ENCODE peak calls at places on chromosomes 11 and 22, in five cellular contexts. S, I, O, Y and Q are unnamed samples. For H3K4me1, the result is how much of the 10 kb centered on the place peaks cover.

GRCh38 chr11:2583605-2583958 is 116.2 kb downstream of the KCNQ1OT1 start:
- DNase-seq in S (peak), I (no peak), O (no peak), Y (no peak), Q (no peak)

GRCh38 chr11:79062814-79063762 is 377.7 kb downstream of the TENM4 start:
- DNase-seq in S (no peak), I (peak), O (peak), Y (peak), Q (no peak)

GRCh38 chr11:74905326-74905725 is 43.6 kb downstream of the XRRA1 start:
- DNase-seq in S (no peak), I (no peak), O (no peak), Y (no peak), Q (no peak)

GRCh38 chr11:73296501-73297230 is 11.4 kb upstream of the ARHGEF17 start:
- DNase-seq in S (peak), I (no peak), O (no peak), Y (no peak), Q (no peak)

GRCh38 chr11:12810497-12810896 is 136.3 kb downstream of the TEAD1 start:
- DNase-seq in S (no peak), I (peak), O (no peak), Y (no peak), Q (peak)

GRCh38 chr22:31935961-31936635 is 8.2 kb upstream of the YWHAH start:
- DNase-seq in S (no peak), I (no peak), O (no peak), Y (no peak), Q (no peak)

GRCh38 chr11:130121430-130121978 is 38.1 kb upstream of the ST14 start:
- DNase-seq in S (no peak), I (peak), O (peak), Y (no peak), Q (no peak)

GRCh38 chr11:18853086-18853720 is 61.6 kb upstream of the PTPN5 start:
- DNase-seq in S (no peak), I (peak), O (peak), Y (peak), Q (no peak)

GRCh38 chr22:32644252-32645100 is 157.0 kb upstream of the TIMP3 start:
- DNase-seq in S (no peak), I (peak), O (no peak), Y (no peak), Q (peak)

GRCh38 chr11:122853971-122854446 is 15.7 kb downstream of the CRTAM start:
- DNase-seq in S (no peak), I (peak), O (peak), Y (peak), Q (no peak)

GRCh38 chr11:32186118-32186517 is 95.2 kb downstream of the RCN1 start:
- DNase-seq in S (no peak), I (no peak), O (no peak), Y (no peak), Q (no peak)

GRCh38 chr22:35921777-35922176 is 106.8 kb downstream of the RBFOX2 start:
- DNase-seq in S (no peak), I (peak), O (peak), Y (peak), Q (no peak)

GRCh38 chr11:131491503-131491902 is 121.1 kb downstream of the NTM start:
- DNase-seq in S (no peak), I (peak), O (no peak), Y (no peak), Q (no peak)

GRCh38 chr11:10993186-10993585 is 135.3 kb upstream of the ZBED5 start:
- DNase-seq in S (no peak), I (peak), O (no peak), Y (no peak), Q (no peak)

GRCh38 chr22:29301716-29302401 is 4.6 kb upstream of the GAS2L1 start:
- DNase-seq in S (no peak), I (no peak), O (no peak), Y (no peak), Q (no peak)

GRCh38 chr11:12653729-12654128 is 20.5 kb upstream of the TEAD1 start:
- DNase-seq in S (no peak), I (no peak), O (no peak), Y (peak), Q (no peak)

GRCh38 chr11:99370557-99371200 is 349.9 kb downstream of the CNTN5 start:
- DNase-seq in S (no peak), I (peak), O (no peak), Y (peak), Q (peak)

GRCh38 chr11:2564008-2564530 is 119.3 kb downstream of the KCNQ1 start:
- DNase-seq in S (peak), I (no peak), O (no peak), Y (no peak), Q (no peak)

GRCh38 chr11:61011950-61012830 is 40.7 kb downstream of the CD6 start:
- DNase-seq in S (no peak), I (peak), O (no peak), Y (no peak), Q (no peak)

GRCh38 chr11:27385245-27385644 is 22.2 kb upstream of the CCDC34 start:
- DNase-seq in S (no peak), I (peak), O (no peak), Y (no peak), Q (peak)

GRCh38 chr11:44609028-44609782 is 43.7 kb downstream of the CD82 start:
- DNase-seq in S (no peak), I (no peak), O (no peak), Y (no peak), Q (no peak)

GRCh38 chr11:60831501-60832079 is 10.3 kb upstream of the CCDC86 start:
- DNase-seq in S (no peak), I (peak), O (no peak), Y (peak), Q (no peak)

GRCh38 chr11:61019818-61020405 is 48.4 kb downstream of the CD6 start:
- DNase-seq in S (no peak), I (no peak), O (no peak), Y (no peak), Q (no peak)

GRCh38 chr11:126467471-126467870 is 112.0 kb downstream of the ST3GAL4 start:
- DNase-seq in S (peak), I (no peak), O (no peak), Y (no peak), Q (peak)

GRCh38 chr11:2258501-2259465 is 11.6 kb downstream of the ASCL2 start:
- DNase-seq in S (peak), I (no peak), O (no peak), Y (no peak), Q (no peak)

GRCh38 chr11:70511345-70511744 is 113.0 kb downstream of the CTTN start:
- DNase-seq in S (no peak), I (no peak), O (no peak), Y (peak), Q (no peak)

GRCh38 chr11:10418259-10418949 is 36.7 kb upstream of the AMPD3 start:
- DNase-seq in S (no peak), I (peak), O (no peak), Y (peak), Q (no peak)

GRCh38 chr11:123544631-123545375 is 109.6 kb downstream of the SCN3B start:
- DNase-seq in S (no peak), I (no peak), O (no peak), Y (no peak), Q (no peak)

GRCh38 chr11:71977743-71978418 is 20.8 kb upstream of the IL18BP start:
- DNase-seq in S (no peak), I (peak), O (peak), Y (peak), Q (no peak)

DNA sequence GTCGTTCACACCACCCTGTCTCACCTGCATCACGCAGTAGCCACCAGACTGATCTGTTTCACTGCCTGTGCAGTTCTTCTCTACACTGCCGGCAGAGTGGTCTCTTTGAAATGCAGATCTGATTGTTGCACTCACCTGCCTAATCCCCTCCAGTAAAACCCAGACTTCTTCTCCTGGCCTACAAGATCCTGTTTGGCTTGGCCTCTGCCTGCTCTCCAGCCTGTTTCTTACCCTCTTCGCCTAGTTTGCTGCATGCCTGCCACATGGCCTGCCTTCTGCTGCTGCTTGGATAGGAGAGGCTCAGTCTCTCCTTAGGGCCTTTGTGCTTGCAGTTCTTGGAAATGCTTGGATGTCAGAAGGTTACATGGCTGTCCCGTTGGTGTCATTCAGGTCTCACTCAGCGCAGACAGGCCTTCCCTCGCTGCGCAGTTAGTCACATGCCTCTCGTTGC is 42.0 kb downstream of the PACS1 start:
- DNase-seq in S (no peak), I (no peak), O (no peak), Y (no peak), Q (no peak)
- H3K4me1 ChIP-seq in S (under half), I (under half), O (under half), Y (half or more), Q (under half)

DNA sequence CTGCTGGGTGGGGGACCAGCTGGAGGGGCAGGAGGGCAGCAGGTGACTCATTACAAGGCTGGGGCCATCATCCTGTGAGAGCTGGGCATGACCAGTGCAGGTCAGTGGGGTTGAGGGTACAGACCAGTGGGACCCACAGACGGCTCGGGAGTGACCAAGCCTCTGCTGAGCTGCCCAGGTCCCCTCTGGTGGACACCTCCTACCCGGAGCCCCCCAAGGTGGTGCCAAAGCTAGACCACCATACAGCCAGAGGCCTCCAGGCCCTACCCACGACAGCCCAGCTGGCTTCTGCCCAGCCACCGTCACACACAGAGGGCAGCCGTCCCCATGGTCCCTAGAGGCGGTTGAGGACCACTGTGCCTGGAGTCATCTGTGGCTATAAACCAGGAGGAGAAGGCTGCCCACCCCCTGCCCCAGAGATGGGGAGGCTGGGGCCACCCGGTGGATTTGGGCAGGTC is 695 bp downstream of the MYEOV start:
- DNase-seq in S (peak), I (no peak), O (no peak), Y (peak), Q (no peak)
- H3K4me3 ChIP-seq in S (no peak), I (no peak), O (peak), Y (peak), Q (no peak)

GRCh38 chr11:65482306-65482850 is 16.5 kb upstream of the MALAT1 start:
- DNase-seq in S (no peak), I (no peak), O (no peak), Y (no peak), Q (no peak)
- H3K4me1 ChIP-seq in S (under half), I (under half), O (half or more), Y (under half), Q (under half)

GRCh38 chr22:48649031-48649430 is 1178.6 kb downstream of the BRD1 start:
- DNase-seq in S (peak), I (no peak), O (no peak), Y (no peak), Q (peak)

GRCh38 chr22:48647051-48647450 is 1180.6 kb downstream of the BRD1 start:
- DNase-seq in S (peak), I (no peak), O (no peak), Y (no peak), Q (peak)

GRCh38 chr22:48649466-48649865 is 1178.2 kb downstream of the BRD1 start:
- DNase-seq in S (peak), I (no peak), O (no peak), Y (no peak), Q (peak)

GRCh38 chr22:48646216-48646925 is 1181.3 kb downstream of the BRD1 start:
- DNase-seq in S (peak), I (no peak), O (no peak), Y (no peak), Q (no peak)

DNA sequence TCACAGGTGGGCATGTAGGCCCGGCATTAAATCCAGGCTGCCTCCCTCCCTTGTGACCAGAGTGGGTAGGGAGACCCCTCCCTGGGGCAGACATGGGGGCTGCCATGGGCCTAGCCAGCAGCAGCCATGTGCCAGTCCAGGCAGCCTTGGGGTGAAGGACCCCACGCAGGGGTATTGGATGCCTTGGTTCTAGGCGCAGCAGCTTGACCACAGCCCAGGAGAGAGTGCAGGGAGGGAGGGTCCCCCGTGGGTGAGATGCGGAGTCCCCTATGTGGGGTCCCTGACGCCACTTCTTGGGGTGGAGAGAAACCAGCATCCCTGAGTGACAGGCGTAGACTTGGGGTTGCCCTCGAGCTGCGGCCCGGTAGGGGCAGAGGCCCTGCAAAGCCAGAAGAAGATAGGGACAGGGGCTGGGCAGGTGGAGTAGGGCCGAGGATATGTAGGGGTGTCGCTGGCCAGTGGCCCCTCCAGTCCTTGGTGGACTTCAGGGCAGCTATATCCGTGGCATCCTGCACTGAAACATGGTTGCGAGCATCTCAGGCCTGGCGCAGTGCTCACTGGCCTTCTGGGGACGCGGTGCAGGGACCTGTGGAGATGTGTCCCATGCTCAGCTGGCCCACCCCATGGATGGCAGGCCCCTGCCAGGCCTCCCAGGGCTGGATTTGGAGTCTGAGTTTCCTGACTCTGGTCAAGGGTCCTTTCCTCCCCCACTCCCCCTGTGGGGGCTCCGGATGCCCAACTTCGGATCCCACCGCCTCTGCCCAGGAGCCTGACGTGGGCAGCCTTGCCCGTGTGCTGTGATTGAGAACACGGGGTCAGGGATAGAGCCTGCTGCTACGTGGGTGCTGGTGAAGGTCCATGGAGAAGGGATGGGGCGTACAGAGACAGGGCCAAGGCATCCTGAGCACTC is 1179.8 kb downstream of the BRD1 start:
- DNase-seq in S (peak), I (no peak), O (no peak), Y (no peak), Q (no peak)
- H3K4me3 ChIP-seq in S (no peak), I (no peak), O (no peak), Y (no peak), Q (no peak)

DNA sequence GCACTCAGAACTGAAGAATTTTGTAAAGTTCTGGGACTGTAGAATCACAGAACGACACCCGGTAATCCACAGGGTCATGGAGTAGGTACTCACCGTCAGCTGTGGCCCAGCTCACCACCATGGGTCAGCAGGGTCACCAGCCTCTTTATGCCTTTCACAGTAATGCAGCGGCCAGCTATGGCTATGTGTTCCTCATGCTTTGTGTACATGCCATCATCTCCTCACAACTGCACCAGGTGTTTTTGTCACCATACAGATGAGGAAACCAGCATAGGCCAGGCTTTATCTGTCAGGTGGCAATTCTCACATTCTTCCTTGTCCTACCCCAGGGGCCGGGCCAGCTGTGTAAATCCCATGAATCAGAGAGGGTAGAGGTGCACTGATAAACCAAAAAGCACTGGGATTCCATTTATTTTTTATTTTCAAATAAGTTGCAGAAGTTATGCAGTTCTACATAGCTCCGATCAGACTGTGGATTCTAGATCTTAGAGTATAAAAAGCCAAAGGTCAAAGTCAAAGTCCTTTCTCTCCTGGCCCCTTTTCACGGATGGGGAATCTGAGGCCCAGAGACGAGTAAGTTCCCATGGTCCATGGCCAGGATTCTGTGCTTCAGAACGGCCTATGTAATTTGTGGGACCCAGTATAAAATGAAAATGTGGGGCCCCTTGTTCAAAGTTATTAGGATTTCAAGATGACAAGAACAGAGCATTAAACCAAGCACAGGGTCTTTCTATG is 17.5 kb downstream of the TSKU start:
- DNase-seq in S (no peak), I (no peak), O (no peak), Y (no peak), Q (no peak)
- H3K4me1 ChIP-seq in S (under half), I (under half), O (under half), Y (under half), Q (under half)